ENCODE peak calls at places on chromosome 20, in seven cellular contexts. One of them, this sample, is unnamed. For H3K9me3, the result is how much of the 10 kb centered on the place peaks cover.

GRCh38 chr20:50723672-50724071 is 7.7 kb upstream of the PARD6B start:
- DNase-seq in HCT116: no peak
- DNase-seq in HepG2: no peak
- DNase-seq in SK-N-SH: no peak
- DNase-seq in K562: no peak
- DNase-seq in GM12878: no peak
- DNase-seq in H1: no peak
- DNase-seq in this sample: no peak

GRCh38 chr20:57749861-57750260 is 40.0 kb upstream of the PMEPA1 start:
- DNase-seq in HCT116: no peak
- DNase-seq in HepG2: no peak
- DNase-seq in SK-N-SH: no peak
- DNase-seq in K562: no peak
- DNase-seq in GM12878: no peak
- DNase-seq in H1: no peak
- DNase-seq in this sample: no peak

GRCh38 chr20:35729283-35729807 is 12.7 kb downstream of the RBM39 start:
- DNase-seq in HCT116: no peak
- DNase-seq in HepG2: no peak
- DNase-seq in SK-N-SH: no peak
- DNase-seq in K562: no peak
- DNase-seq in GM12878: no peak
- DNase-seq in H1: no peak
- DNase-seq in this sample: no peak

GRCh38 chr20:16574656-16575355 is 1.6 kb upstream of the KIF16B start:
- DNase-seq in HCT116: peak
- DNase-seq in HepG2: peak
- DNase-seq in SK-N-SH: peak
- DNase-seq in K562: peak
- DNase-seq in GM12878: peak
- DNase-seq in H1: peak
- DNase-seq in this sample: no peak

GRCh38 chr20:17848649-17849048 is 119.9 kb downstream of the SNX5 start:
- DNase-seq in HCT116: no peak
- DNase-seq in HepG2: no peak
- DNase-seq in SK-N-SH: no peak
- DNase-seq in K562: no peak
- DNase-seq in GM12878: no peak
- DNase-seq in H1: no peak
- DNase-seq in this sample: no peak

GRCh38 chr20:17630151-17630805 is 51.8 kb downstream of the RRBP1 start:
- DNase-seq in HCT116: no peak
- DNase-seq in HepG2: no peak
- DNase-seq in SK-N-SH: no peak
- DNase-seq in K562: no peak
- DNase-seq in GM12878: no peak
- DNase-seq in H1: no peak
- DNase-seq in this sample: no peak

GRCh38 chr20:49482621-49483017 is at the start of gene KCNB1:
- DNase-seq in HCT116: no peak
- DNase-seq in HepG2: peak
- DNase-seq in SK-N-SH: peak
- DNase-seq in K562: peak
- DNase-seq in GM12878: no peak
- DNase-seq in H1: peak
- DNase-seq in this sample: peak

GRCh38 chr20:43669332-43669731 is 2.4 kb downstream of the MYBL2 start:
- DNase-seq in HCT116: no peak
- DNase-seq in HepG2: no peak
- DNase-seq in SK-N-SH: no peak
- DNase-seq in K562: no peak
- DNase-seq in GM12878: no peak
- DNase-seq in H1: no peak
- DNase-seq in this sample: no peak

GRCh38 chr20:50041238-50041915 is 58.6 kb downstream of the SNAI1 start:
- DNase-seq in HCT116: no peak
- DNase-seq in HepG2: no peak
- DNase-seq in SK-N-SH: no peak
- DNase-seq in K562: no peak
- DNase-seq in GM12878: no peak
- DNase-seq in H1: no peak
- DNase-seq in this sample: no peak

GRCh38 chr20:64077876-64078551 is 1.3 kb downstream of the RGS19 start:
- DNase-seq in HCT116: no peak
- DNase-seq in HepG2: no peak
- DNase-seq in SK-N-SH: no peak
- DNase-seq in K562: no peak
- DNase-seq in GM12878: no peak
- DNase-seq in H1: no peak
- DNase-seq in this sample: no peak

GRCh38 chr20:1402149-1402548 is 9.3 kb upstream of the FKBP1A start:
- DNase-seq in HCT116: no peak
- DNase-seq in HepG2: no peak
- DNase-seq in SK-N-SH: no peak
- DNase-seq in K562: no peak
- DNase-seq in GM12878: no peak
- DNase-seq in H1: no peak
- DNase-seq in this sample: no peak

GRCh38 chr20:24782801-24783630 is 166.1 kb upstream of the CST7 start:
- DNase-seq in HCT116: no peak
- DNase-seq in HepG2: peak
- DNase-seq in SK-N-SH: peak
- DNase-seq in K562: no peak
- DNase-seq in GM12878: no peak
- DNase-seq in H1: no peak
- DNase-seq in this sample: no peak

GRCh38 chr20:9329356-9330092 is 184.9 kb upstream of the LAMP5 start:
- DNase-seq in HCT116: no peak
- DNase-seq in HepG2: no peak
- DNase-seq in SK-N-SH: no peak
- DNase-seq in K562: no peak
- DNase-seq in GM12878: no peak
- DNase-seq in H1: no peak
- DNase-seq in this sample: no peak

GRCh38 chr20:44832724-44833123 is 22.4 kb upstream of the RIMS4 start:
- DNase-seq in HCT116: peak
- DNase-seq in HepG2: no peak
- DNase-seq in SK-N-SH: no peak
- DNase-seq in K562: no peak
- DNase-seq in GM12878: no peak
- DNase-seq in H1: no peak
- DNase-seq in this sample: peak

GRCh38 chr20:24477831-24478547 is 8.6 kb downstream of the SYNDIG1 start:
- DNase-seq in HCT116: no peak
- DNase-seq in HepG2: no peak
- DNase-seq in SK-N-SH: no peak
- DNase-seq in K562: no peak
- DNase-seq in GM12878: no peak
- DNase-seq in H1: no peak
- DNase-seq in this sample: no peak

GRCh38 chr20:30486103-30486478 is 771.4 kb upstream of the DEFB115 start:
- DNase-seq in HCT116: no peak
- DNase-seq in HepG2: no peak
- DNase-seq in SK-N-SH: no peak
- DNase-seq in K562: no peak
- DNase-seq in GM12878: no peak
- DNase-seq in H1: peak
- DNase-seq in this sample: no peak

GRCh38 chr20:30487947-30488926 is 769.2 kb upstream of the DEFB115 start:
- DNase-seq in HCT116: no peak
- DNase-seq in HepG2: no peak
- DNase-seq in SK-N-SH: no peak
- DNase-seq in K562: no peak
- DNase-seq in GM12878: no peak
- DNase-seq in H1: peak
- DNase-seq in this sample: no peak

GRCh38 chr20:30484749-30485070 is 772.8 kb upstream of the DEFB115 start:
- DNase-seq in HCT116: no peak
- DNase-seq in HepG2: no peak
- DNase-seq in SK-N-SH: peak
- DNase-seq in K562: no peak
- DNase-seq in GM12878: no peak
- DNase-seq in H1: no peak
- DNase-seq in this sample: no peak

GRCh38 chr20:30484009-30484748 is 773.3 kb upstream of the DEFB115 start:
- DNase-seq in HCT116: no peak
- DNase-seq in HepG2: no peak
- DNase-seq in SK-N-SH: peak
- DNase-seq in K562: no peak
- DNase-seq in GM12878: no peak
- DNase-seq in H1: peak
- DNase-seq in this sample: no peak

GRCh38 chr20:30485331-30486102 is 771.9 kb upstream of the DEFB115 start:
- DNase-seq in HCT116: no peak
- DNase-seq in HepG2: no peak
- DNase-seq in SK-N-SH: peak
- DNase-seq in K562: no peak
- DNase-seq in GM12878: no peak
- DNase-seq in H1: peak
- DNase-seq in this sample: no peak
- H3K9me3 ChIP-seq in HCT116: under half
- H3K9me3 ChIP-seq in HepG2: half or more
- H3K9me3 ChIP-seq in SK-N-SH: under half
- H3K9me3 ChIP-seq in K562: under half
- H3K9me3 ChIP-seq in GM12878: under half
- H3K9me3 ChIP-seq in H1: half or more
- H3K9me3 ChIP-seq in this sample: under half

DNA sequence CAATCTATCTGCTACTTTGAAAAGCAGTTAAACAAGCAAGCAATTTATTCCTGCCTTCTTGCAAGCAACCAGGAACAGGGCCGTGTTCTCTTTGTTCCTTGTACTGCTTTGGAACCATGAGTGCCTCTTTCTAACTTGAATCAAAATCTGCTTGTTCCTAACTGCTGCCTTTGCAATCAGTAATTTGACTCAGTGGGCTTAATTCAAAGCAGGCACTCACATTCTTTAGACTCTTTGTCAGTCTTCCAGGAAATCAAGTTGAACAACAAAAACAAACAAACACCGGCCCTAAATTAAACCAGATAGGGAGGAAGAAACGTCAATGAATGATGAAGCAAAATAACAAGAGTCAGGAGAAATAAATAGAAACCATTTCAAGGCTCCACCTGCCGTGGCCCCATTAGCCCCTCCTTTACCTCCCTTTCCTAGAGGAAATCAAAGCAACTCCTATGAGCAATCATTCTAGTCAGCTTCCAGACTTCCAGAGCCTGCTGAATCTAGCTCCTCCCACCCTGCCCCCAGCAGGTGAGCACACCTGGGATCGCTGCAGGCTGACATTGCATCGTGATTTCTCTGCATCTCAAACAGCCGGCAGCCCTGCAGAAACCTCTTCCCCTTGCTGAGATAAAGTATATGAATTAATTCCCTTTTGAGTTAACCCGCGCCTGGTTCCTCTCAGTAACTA is 582.2 kb upstream of the FLRT3 start:
- DNase-seq in HCT116: peak
- DNase-seq in HepG2: no peak
- DNase-seq in SK-N-SH: no peak
- DNase-seq in K562: no peak
- DNase-seq in GM12878: no peak
- DNase-seq in H1: peak
- DNase-seq in this sample: no peak
- TF ChIP-seq YY1 in HCT116: no peak
- TF ChIP-seq YY1 in HepG2: no peak
- TF ChIP-seq YY1 in SK-N-SH: no peak
- TF ChIP-seq YY1 in K562: no peak
- TF ChIP-seq YY1 in GM12878: no peak
- TF ChIP-seq YY1 in H1: no peak
- TF ChIP-seq YY1 in this sample: no peak

GRCh38 chr20:21509597-21510331 is 4.1 kb downstream of the NKX2-2 start:
- DNase-seq in HCT116: no peak
- DNase-seq in HepG2: no peak
- DNase-seq in SK-N-SH: peak
- DNase-seq in K562: no peak
- DNase-seq in GM12878: no peak
- DNase-seq in H1: peak
- DNase-seq in this sample: no peak
- H3K9me3 ChIP-seq in HCT116: under half
- H3K9me3 ChIP-seq in HepG2: under half
- H3K9me3 ChIP-seq in SK-N-SH: under half
- H3K9me3 ChIP-seq in K562: under half
- H3K9me3 ChIP-seq in GM12878: under half
- H3K9me3 ChIP-seq in H1: under half
- H3K9me3 ChIP-seq in this sample: under half

GRCh38 chr20:58892126-58892931 is 39.8 kb downstream of the GNAS start:
- DNase-seq in HCT116: no peak
- DNase-seq in HepG2: peak
- DNase-seq in SK-N-SH: peak
- DNase-seq in K562: peak
- DNase-seq in GM12878: no peak
- DNase-seq in H1: peak
- DNase-seq in this sample: no peak

GRCh38 chr20:58892932-58893224 is 40.4 kb downstream of the GNAS start:
- DNase-seq in HCT116: no peak
- DNase-seq in HepG2: no peak
- DNase-seq in SK-N-SH: peak
- DNase-seq in K562: no peak
- DNase-seq in GM12878: no peak
- DNase-seq in H1: no peak
- DNase-seq in this sample: no peak

GRCh38 chr20:58894652-58895051 is 42.1 kb downstream of the GNAS start:
- DNase-seq in HCT116: no peak
- DNase-seq in HepG2: no peak
- DNase-seq in SK-N-SH: no peak
- DNase-seq in K562: no peak
- DNase-seq in GM12878: no peak
- DNase-seq in H1: no peak
- DNase-seq in this sample: no peak

GRCh38 chr20:58895099-58895795 is 42.7 kb downstream of the GNAS start:
- DNase-seq in HCT116: no peak
- DNase-seq in HepG2: no peak
- DNase-seq in SK-N-SH: no peak
- DNase-seq in K562: no peak
- DNase-seq in GM12878: no peak
- DNase-seq in H1: no peak
- DNase-seq in this sample: no peak

DNA sequence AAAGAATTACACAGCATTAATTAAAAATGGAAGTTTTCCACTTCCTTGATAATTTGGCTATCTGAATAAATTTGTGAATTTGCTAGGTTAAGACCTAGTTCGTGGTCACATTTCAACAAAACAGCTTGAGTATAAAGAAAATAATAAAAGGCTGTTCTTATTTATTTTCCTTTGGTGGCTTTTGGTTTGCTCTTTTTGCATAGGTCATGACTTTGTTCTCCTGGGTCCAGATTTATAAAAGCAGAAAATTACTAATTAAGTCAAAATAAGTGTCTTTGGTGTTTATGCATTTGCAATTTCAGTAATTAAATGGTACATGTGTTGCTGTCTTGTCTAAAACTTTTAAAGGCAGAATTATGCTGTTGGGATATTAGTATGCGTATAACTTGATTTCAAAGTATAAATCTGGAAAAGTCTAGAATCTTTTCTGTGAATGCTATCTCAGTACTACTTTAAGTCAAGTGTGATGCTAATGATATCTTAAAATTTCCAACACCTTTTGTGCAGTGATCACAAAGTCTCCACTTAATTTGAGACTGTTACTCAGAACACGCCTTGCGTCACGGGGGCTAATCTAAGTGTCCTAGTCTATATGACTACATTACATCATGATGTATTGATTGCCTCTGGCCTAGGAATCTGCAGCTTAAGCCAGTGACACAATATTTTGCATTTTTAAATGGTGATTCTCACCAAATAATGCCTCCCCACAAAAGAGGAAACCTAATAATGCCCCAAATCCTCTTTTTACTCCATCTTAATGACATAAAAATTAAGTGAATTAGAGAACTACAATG is 41.0 kb downstream of the GNAS start:
- DNase-seq in HCT116: no peak
- DNase-seq in HepG2: no peak
- DNase-seq in SK-N-SH: no peak
- DNase-seq in K562: no peak
- DNase-seq in GM12878: no peak
- DNase-seq in H1: no peak
- DNase-seq in this sample: no peak
- TF ChIP-seq YY1 in HCT116: no peak
- TF ChIP-seq YY1 in HepG2: no peak
- TF ChIP-seq YY1 in SK-N-SH: no peak
- TF ChIP-seq YY1 in K562: no peak
- TF ChIP-seq YY1 in GM12878: no peak
- TF ChIP-seq YY1 in H1: no peak
- TF ChIP-seq YY1 in this sample: no peak